ENCODE peak calls at places on chromosome 9, in five cellular contexts. X is hepatocyte, C is PC-9, K is uterus, N is breast epithelium. F is an unnamed sample. For H3K36me3, the result is how much of the 10 kb centered on the place peaks cover.

GRCh38 chr9:94826644-94827410 is 100.3 kb downstream of the AOPEP start:
- DNase-seq in X (no peak), C (no peak), K (no peak), N (no peak), F (no peak)

GRCh38 chr9:69308217-69308931 is 16.6 kb upstream of the ENTREP1 start:
- DNase-seq in X (no peak), C (no peak), K (no peak), N (no peak), F (no peak)

GRCh38 chr9:78044189-78044588 is 12.6 kb upstream of the GNAQ start:
- DNase-seq in X (no peak), C (no peak), K (no peak), N (no peak), F (peak)

GRCh38 chr9:98342103-98342818 is 86.8 kb upstream of the TBC1D2 start:
- DNase-seq in X (no peak), C (no peak), K (no peak), N (no peak), F (no peak)

GRCh38 chr9:27335088-27335487 is 38.1 kb upstream of the EQTN start:
- DNase-seq in X (no peak), C (no peak), K (no peak), N (no peak), F (no peak)

GRCh38 chr9:114124666-114125580 is 25.8 kb upstream of the KIF12 start:
- DNase-seq in X (no peak), C (no peak), K (no peak), N (no peak), F (no peak)

GRCh38 chr9:97527626-97528528 is 26.4 kb downstream of the TMOD1 start:
- DNase-seq in X (no peak), C (no peak), K (no peak), N (no peak), F (no peak)

GRCh38 chr9:123419091-123419490 is 63.1 kb downstream of the CRB2 start:
- DNase-seq in X (no peak), C (no peak), K (no peak), N (no peak), F (no peak)

GRCh38 chr9:113978954-113979712 is 99.0 kb downstream of the AMBP start:
- DNase-seq in X (no peak), C (peak), K (no peak), N (no peak), F (no peak)

GRCh38 chr9:114282926-114283325 is 40.0 kb upstream of the ORM1 start:
- DNase-seq in X (peak), C (no peak), K (peak), N (no peak), F (no peak)

GRCh38 chr9:79817469-79818004 is 245.8 kb downstream of the TLE4 start:
- DNase-seq in X (no peak), C (no peak), K (no peak), N (no peak), F (no peak)

GRCh38 chr9:6827370-6827949 is 69.7 kb downstream of the KDM4C start:
- DNase-seq in X (peak), C (no peak), K (no peak), N (no peak), F (no peak)

GRCh38 chr9:110521211-110521610 is 58.3 kb downstream of the SVEP1 start:
- DNase-seq in X (no peak), C (no peak), K (no peak), N (no peak), F (no peak)

GRCh38 chr9:114294664-114295063 is 28.2 kb upstream of the ORM1 start:
- DNase-seq in X (no peak), C (no peak), K (no peak), N (no peak), F (no peak)

GRCh38 chr9:114908104-114908621 is 22.2 kb downstream of the TNFSF8 start:
- DNase-seq in X (peak), C (peak), K (no peak), N (peak), F (no peak)

GRCh38 chr9:130138791-130139190 is 33.4 kb upstream of the NCS1 start:
- DNase-seq in X (peak), C (no peak), K (peak), N (peak), F (no peak)

GRCh38 chr9:112475318-112475717 is 11.3 kb upstream of the KIAA1958 start:
- DNase-seq in X (no peak), C (no peak), K (no peak), N (no peak), F (no peak)

GRCh38 chr9:36396985-36397384 is 3.1 kb downstream of the RNF38 start:
- DNase-seq in X (no peak), C (no peak), K (no peak), N (no peak), F (no peak)

GRCh38 chr9:123957731-123958130 is 27.8 kb upstream of the DENND1A start:
- DNase-seq in X (no peak), C (no peak), K (no peak), N (no peak), F (no peak)

GRCh38 chr9:18238254-18238653 is 235.7 kb upstream of the ADAMTSL1 start:
- DNase-seq in X (no peak), C (peak), K (no peak), N (no peak), F (no peak)

GRCh38 chr9:19994296-19994695 is 205.5 kb upstream of the SLC24A2 start:
- DNase-seq in X (no peak), C (no peak), K (no peak), N (no peak), F (no peak)

GRCh38 chr9:8282555-8282954 is 483.0 kb upstream of the DMAC1 start:
- DNase-seq in X (no peak), C (no peak), K (no peak), N (no peak), F (no peak)

GRCh38 chr9:42378418-42378815 is 195.0 kb downstream of the SPATA31A6 start:
- DNase-seq in X (no peak), C (no peak), K (no peak), N (no peak), F (no peak)

GRCh38 chr9:113274474-113275146 is 762 bp downstream of the CDC26 start:
- DNase-seq in X (peak), C (peak), K (no peak), N (no peak), F (no peak)

GRCh38 chr9:74379718-74380117 is 117.4 kb upstream of the RORB start:
- DNase-seq in X (peak), C (no peak), K (no peak), N (no peak), F (peak)

GRCh38 chr9:130114741-130115140 is 57.5 kb upstream of the NCS1 start:
- DNase-seq in X (no peak), C (no peak), K (no peak), N (no peak), F (no peak)

GRCh38 chr9:109976328-109976702 is 196.3 kb downstream of the PALM2AKAP2 start:
- DNase-seq in X (no peak), C (no peak), K (no peak), N (no peak), F (no peak)

GRCh38 chr9:71797266-71797665 is 29.0 kb upstream of the CEMIP2 start:
- DNase-seq in X (no peak), C (no peak), K (no peak), N (no peak), F (no peak)

GRCh38 chr9:93578844-93579243 is 2.5 kb downstream of the PHF2 start:
- DNase-seq in X (no peak), C (no peak), K (no peak), N (peak), F (peak)

GRCh38 chr9:83957029-83957513 is 22.9 kb downstream of the HNRNPK start:
- DNase-seq in X (no peak), C (no peak), K (no peak), N (no peak), F (no peak)

GRCh38 chr9:83962165-83962564 is 17.9 kb downstream of the HNRNPK start:
- DNase-seq in X (no peak), C (peak), K (no peak), N (no peak), F (no peak)

GRCh38 chr9:83960991-83961390 is 19.0 kb downstream of the HNRNPK start:
- DNase-seq in X (no peak), C (no peak), K (no peak), N (no peak), F (no peak)

GRCh38 chr9:83956288-83957028 is 23.6 kb downstream of the HNRNPK start:
- DNase-seq in X (no peak), C (peak), K (peak), N (peak), F (peak)

GRCh38 chr9:83959061-83959460 is 21.0 kb downstream of the HNRNPK start:
- DNase-seq in X (peak), C (peak), K (no peak), N (no peak), F (no peak)
- H3K27ac ChIP-seq in X (no peak), C (peak), K (no peak), N (no peak), F (no peak)

GRCh38 chr9:96241391-96241809 is 60.6 kb downstream of the HSD17B3 start:
- DNase-seq in X (no peak), C (peak), K (no peak), N (peak), F (no peak)

GRCh38 chr9:96242829-96243228 is 59.1 kb downstream of the HSD17B3 start:
- DNase-seq in X (no peak), C (no peak), K (no peak), N (no peak), F (no peak)

GRCh38 chr9:96243798-96244197 is 58.2 kb downstream of the HSD17B3 start:
- DNase-seq in X (no peak), C (no peak), K (no peak), N (no peak), F (no peak)

GRCh38 chr9:96246267-96246671 is 55.7 kb downstream of the HSD17B3 start:
- DNase-seq in X (no peak), C (no peak), K (no peak), N (no peak), F (no peak)

DNA sequence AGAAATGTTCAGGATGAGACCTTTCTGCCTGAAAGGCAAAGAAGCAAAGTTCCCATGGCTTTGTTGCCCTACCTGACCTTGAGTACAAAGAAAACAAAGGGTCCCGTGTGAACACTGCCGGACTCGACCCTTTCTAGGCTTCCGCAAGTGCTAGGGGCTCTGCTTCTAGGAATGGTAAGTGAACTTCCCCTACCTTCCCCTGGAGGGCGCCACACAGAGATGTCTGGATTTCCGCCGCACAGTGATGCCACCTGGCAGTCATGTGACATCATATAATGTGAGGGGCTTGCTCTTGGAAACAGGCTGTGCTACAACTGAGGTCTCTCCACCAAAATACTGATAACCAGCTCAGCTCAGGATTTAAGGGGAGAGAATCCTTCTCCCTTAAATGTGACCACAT is 56.6 kb downstream of the HSD17B3 start:
- DNase-seq in X (no peak), C (no peak), K (no peak), N (no peak), F (no peak)
- TF ChIP-seq CTCF in X (no peak), C (peak), K (no peak), N (no peak), F (no peak)

GRCh38 chr9:137761793-137762192 is 115.8 kb upstream of the CACNA1B start:
- DNase-seq in X (no peak), C (no peak), K (no peak), N (no peak), F (no peak)

GRCh38 chr9:137759649-137760321 is 117.8 kb upstream of the CACNA1B start:
- DNase-seq in X (no peak), C (no peak), K (no peak), N (no peak), F (no peak)

GRCh38 chr9:137761032-137761431 is 116.5 kb upstream of the CACNA1B start:
- DNase-seq in X (no peak), C (no peak), K (no peak), N (no peak), F (no peak)

GRCh38 chr9:137759117-137759516 is 118.5 kb upstream of the CACNA1B start:
- DNase-seq in X (no peak), C (no peak), K (no peak), N (no peak), F (no peak)

GRCh38 chr9:137760426-137760825 is 117.2 kb upstream of the CACNA1B start:
- DNase-seq in X (no peak), C (no peak), K (no peak), N (no peak), F (no peak)
- H3K36me3 ChIP-seq in X (under half), C (under half), K (under half), N (under half), F (half or more)

GRCh38 chr9:96117398-96118060 is 184.4 kb downstream of the HSD17B3 start:
- DNase-seq in X (no peak), C (no peak), K (no peak), N (no peak), F (no peak)
- H3K27ac ChIP-seq in X (peak), C (no peak), K (no peak), N (no peak), F (no peak)

DNA sequence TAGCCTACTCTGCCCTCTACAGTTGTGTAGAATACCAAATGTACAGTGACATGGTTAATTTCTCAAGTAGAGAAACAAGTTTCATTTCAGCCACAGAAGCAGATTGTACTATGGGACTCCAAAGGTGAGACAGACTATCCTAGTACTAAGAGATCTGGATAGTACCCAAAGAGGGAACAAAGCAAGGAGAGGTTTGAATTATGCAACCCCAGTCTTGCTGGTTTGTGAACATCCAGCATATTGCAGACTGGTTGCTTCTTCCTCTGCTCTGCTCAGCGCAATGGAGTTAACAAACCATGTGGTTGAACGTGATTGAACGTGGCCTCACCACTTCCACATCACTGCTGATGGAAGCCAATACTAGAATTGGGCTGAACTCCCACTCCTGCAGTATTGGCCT is 43.3 kb upstream of the ALDOB start:
- DNase-seq in X (no peak), C (no peak), K (no peak), N (no peak), F (no peak)
- TF ChIP-seq CTCF in X (no peak), C (no peak), K (no peak), N (no peak), F (no peak)

DNA sequence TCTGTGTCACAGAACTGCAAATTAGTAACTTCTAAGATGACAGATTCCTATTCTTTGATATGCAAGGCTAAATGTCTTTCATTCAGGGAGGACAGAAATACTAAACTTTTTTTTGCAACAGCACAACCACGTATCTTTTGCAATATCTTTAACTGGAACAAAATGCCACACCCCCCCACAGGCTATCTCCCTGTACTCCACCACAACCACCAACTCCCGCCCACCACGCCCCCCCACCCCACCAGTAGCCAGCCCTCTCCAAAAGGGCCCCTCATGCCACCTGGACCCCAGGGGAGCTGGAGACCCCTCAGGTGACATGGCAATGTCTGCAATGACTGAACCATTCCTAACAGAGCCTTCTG is 131.8 kb downstream of the ROR2 start:
- DNase-seq in X (no peak), C (no peak), K (no peak), N (no peak), F (no peak)
- H3K36me3 ChIP-seq in X (under half), C (under half), K (under half), N (under half), F (under half)

DNA sequence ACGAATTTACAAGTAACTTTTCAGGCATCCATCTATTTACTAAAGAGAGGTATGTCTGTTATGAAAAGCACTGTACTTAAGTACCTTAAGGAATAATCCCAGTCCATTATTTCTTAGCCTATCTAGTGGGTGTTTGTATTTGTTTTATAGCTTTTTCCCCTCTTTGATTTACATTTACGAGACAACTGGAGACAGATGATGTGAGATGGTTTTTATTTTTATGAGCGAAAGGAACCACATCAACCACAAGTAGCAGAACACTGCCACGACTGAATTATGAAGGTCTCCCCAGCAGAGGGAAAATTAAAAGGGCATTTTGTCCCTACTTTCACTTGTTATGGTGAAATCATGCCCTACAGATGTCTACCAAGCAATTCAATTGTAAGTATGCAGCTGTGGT is 357.8 kb downstream of the NFIB start:
- DNase-seq in X (no peak), C (no peak), K (no peak), N (no peak), F (no peak)
- H3K27ac ChIP-seq in X (no peak), C (no peak), K (no peak), N (no peak), F (no peak)

GRCh38 chr9:133049043-133049442 is 12.7 kb upstream of the CEL start:
- DNase-seq in X (no peak), C (no peak), K (no peak), N (no peak), F (no peak)

GRCh38 chr9:133050781-133051180 is 11.0 kb upstream of the CEL start:
- DNase-seq in X (no peak), C (no peak), K (no peak), N (no peak), F (peak)

GRCh38 chr9:133050142-133050541 is 11.6 kb upstream of the CEL start:
- DNase-seq in X (no peak), C (no peak), K (no peak), N (no peak), F (no peak)

GRCh38 chr9:133046900-133047295 is 14.9 kb upstream of the CEL start:
- DNase-seq in X (no peak), C (no peak), K (no peak), N (no peak), F (no peak)

GRCh38 chr9:133048595-133048994 is 13.2 kb upstream of the CEL start:
- DNase-seq in X (peak), C (no peak), K (no peak), N (no peak), F (peak)
- TF ChIP-seq CTCF in X (peak), C (peak), K (no peak), N (no peak), F (peak)

GRCh38 chr9:132919609-132920268 is 24.7 kb downstream of the TSC1 start:
- DNase-seq in X (no peak), C (no peak), K (no peak), N (no peak), F (no peak)

GRCh38 chr9:132910376-132910775 is 31.7 kb downstream of the SPACA9 start:
- DNase-seq in X (no peak), C (no peak), K (no peak), N (no peak), F (no peak)

GRCh38 chr9:132912131-132912530 is 32.3 kb downstream of the TSC1 start:
- DNase-seq in X (no peak), C (no peak), K (no peak), N (no peak), F (no peak)

DNA sequence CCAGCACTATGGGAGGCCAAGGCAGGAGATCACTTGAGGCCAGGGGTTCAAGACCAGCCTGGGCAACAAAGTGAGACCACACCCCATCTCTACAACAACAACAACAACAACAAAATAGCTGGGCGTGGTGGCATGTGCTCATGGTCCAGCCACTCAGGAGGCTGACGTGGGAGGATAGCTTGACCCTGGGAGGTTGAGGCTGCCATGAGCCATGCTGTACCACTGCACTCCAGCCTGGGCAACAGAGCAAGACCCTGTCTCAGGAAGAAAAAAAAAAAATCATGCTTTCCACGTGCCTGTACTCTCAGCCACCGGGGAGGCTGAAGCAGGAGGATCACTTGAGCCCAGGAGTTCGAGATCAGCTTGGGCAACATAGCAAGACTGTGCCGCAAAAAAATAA is 29.5 kb downstream of the TSC1 start:
- DNase-seq in X (no peak), C (no peak), K (no peak), N (no peak), F (no peak)
- H3K36me3 ChIP-seq in X (under half), C (under half), K (under half), N (under half), F (half or more)